ENCODE peak calls at places on chromosome 6, in six cellular contexts. J is NB4, Z is stomach, Y is osteocyte, A is small intestine, C is NCI-H187. H is an unnamed sample.

GRCh38 chr6:11320914-11321549 is 88.6 kb upstream of the NEDD9 start:
- DNase-seq in Z (no peak), C (no peak), Y (no peak), A (no peak), J (no peak), H (no peak)

GRCh38 chr6:156513504-156513903 is 263.7 kb upstream of the ARID1B start:
- DNase-seq in Y (no peak), A (no peak), J (no peak), Z (no peak), C (no peak), H (no peak)

GRCh38 chr6:8738951-8739350 is 303.6 kb upstream of the SLC35B3 start:
- DNase-seq in J (no peak), Y (no peak), A (no peak), Z (no peak), C (no peak), H (no peak)

GRCh38 chr6:74409447-74409846 is 713.4 kb downstream of the CD109 start:
- DNase-seq in Y (no peak), J (peak; percentile 10), C (no peak), Z (no peak), A (peak; percentile 35), H (no peak)

GRCh38 chr6:166957087-166957804 is 896 bp upstream of the RNASET2 start:
- DNase-seq in C (no peak), A (peak; percentile 61), Y (no peak), J (peak; percentile 77), Z (peak; percentile 61), H (peak; percentile 79)

GRCh38 chr6:14278000-14278399 is 160.4 kb downstream of the CD83 start:
- DNase-seq in Z (no peak), J (no peak), Y (no peak), A (no peak), C (no peak), H (no peak)

GRCh38 chr6:43911354-43911624 is 141.3 kb downstream of the VEGFA start:
- DNase-seq in Z (no peak), Y (no peak), A (no peak), C (no peak), J (no peak), H (no peak)

GRCh38 chr6:31621991-31622390 is 1.5 kb downstream of the PRRC2A start:
- DNase-seq in J (no peak), A (peak; percentile 21), C (no peak), Z (no peak), Y (no peak), H (peak; percentile 33)

GRCh38 chr6:85459224-85459901 is 9.5 kb downstream of the NT5E start:
- DNase-seq in Z (no peak), A (no peak), J (no peak), Y (no peak), C (no peak), H (no peak)

GRCh38 chr6:157561037-157561790 is 180.2 kb downstream of the ZDHHC14 start:
- DNase-seq in A (peak; percentile 43), C (no peak), J (no peak), Y (no peak), Z (no peak), H (peak; percentile 41)

GRCh38 chr6:150072201-150072600 is 3.3 kb upstream of the ULBP3 start:
- DNase-seq in J (peak; percentile 76), Z (peak; percentile 92), A (peak; percentile 97), Y (no peak), C (no peak), H (peak; percentile 94)

GRCh38 chr6:56246941-56247653 is at the start of gene COL21A1:
- DNase-seq in Z (no peak), A (no peak), C (no peak), J (no peak), Y (peak; percentile 87), H (peak; percentile 17)

GRCh38 chr6:39166189-39166917 is 51.4 kb upstream of the SAYSD1 start:
- DNase-seq in J (peak; percentile 83), Z (peak; percentile 81), A (peak; percentile 81), C (peak; percentile 72), Y (no peak), H (peak; percentile 84)

GRCh38 chr6:166736606-166737005 is 109.6 kb upstream of the RPS6KA2 start:
- DNase-seq in Y (no peak), A (no peak), C (no peak), J (no peak), Z (no peak), H (no peak)

GRCh38 chr6:37620519-37620918 is 77.2 kb downstream of the MDGA1 start:
- DNase-seq in C (no peak), Z (no peak), J (peak; percentile 73), Y (no peak), A (peak; percentile 92), H (peak; percentile 12)

GRCh38 chr6:161169690-161170089 is 104.2 kb downstream of the AGPAT4 start:
- DNase-seq in J (no peak), Y (no peak), Z (peak; percentile 40), C (no peak), A (no peak), H (no peak)

GRCh38 chr6:113451030-113451429 is 406.1 kb upstream of the MARCKS start:
- DNase-seq in A (no peak), Y (no peak), C (no peak), J (peak; percentile 52), Z (no peak), H (no peak)

GRCh38 chr6:125834347-125834746 is 43.6 kb downstream of the NCOA7 start:
- DNase-seq in Y (no peak), J (no peak), A (peak; percentile 35), Z (no peak), C (no peak), H (no peak)

GRCh38 chr6:24583463-24584389 is 62.3 kb downstream of the KIAA0319 start:
- DNase-seq in A (peak; percentile 85), Z (peak; percentile 86), C (peak; percentile 89), Y (peak; percentile 81), J (peak; percentile 82), H (peak; percentile 86)

GRCh38 chr6:17258763-17259162 is 22.4 kb upstream of the RBM24 start:
- DNase-seq in Z (no peak), J (no peak), A (no peak), C (peak; percentile 35), Y (no peak), H (no peak)

GRCh38 chr6:106128981-106129761 is 43.0 kb downstream of the PRDM1 start:
- DNase-seq in C (no peak), A (peak; percentile 52), J (no peak), Y (no peak), Z (no peak), H (peak; percentile 47)

GRCh38 chr6:40328988-40329545 is 258.1 kb downstream of the LRFN2 start:
- DNase-seq in Y (no peak), J (no peak), A (no peak), C (no peak), Z (no peak), H (no peak)

GRCh38 chr6:116386581-116387299 is 16.0 kb downstream of the DSE start:
- DNase-seq in J (peak; percentile 63), C (no peak), Y (no peak), A (no peak), Z (no peak), H (no peak)

GRCh38 chr6:163779727-163780284 is 365.3 kb downstream of the QKI start:
- DNase-seq in J (no peak), C (no peak), Y (no peak), Z (no peak), A (no peak), H (no peak)

GRCh38 chr6:43540507-43540906 is 23.6 kb downstream of the POLR1C start:
- DNase-seq in Y (no peak), C (no peak), Z (no peak), J (no peak), A (no peak), H (no peak)

GRCh38 chr6:80605165-80605989 is 498.9 kb downstream of the BCKDHB start:
- DNase-seq in A (peak; percentile 43), Y (no peak), Z (no peak), C (peak; percentile 3), J (peak; percentile 55), H (no peak)

GRCh38 chr6:21396313-21396712 is 197.2 kb upstream of the SOX4 start:
- DNase-seq in Z (no peak), Y (no peak), J (no peak), C (no peak), A (no peak), H (no peak)

GRCh38 chr6:159062564-159062945 is 17.8 kb upstream of the TAGAP start:
- DNase-seq in C (no peak), Z (no peak), Y (peak; percentile 40), J (peak; percentile 72), A (peak; percentile 65), H (no peak)